ENCODE peak calls at places on chromosome 4, in seven cellular contexts. H is HT-29; N is SK-MEL-5; G is activated T-helper 1 cell treated with Interleukin-2 at 50 U/mL for 16 hours; Q is stimulated activated CD4-positive, alpha-beta T cell treated with anti-CD3 and anti-CD28 coated beads, Interleukin-15, amount 100 ng/mL, for 24 hours; E is LoVo; S is hippocampal formation. B is an unnamed sample.

GRCh38 chr4:41177016-41177415 is 37.3 kb downstream of the APBB2 start:
- DNase-seq in H (no peak), S (no peak), Q (no peak), G (no peak), N (no peak), E (peak), B (no peak)

GRCh38 chr4:1793940-1794808 is 1.1 kb downstream of the FGFR3 start:
- DNase-seq in G (no peak), E (no peak), H (peak), N (no peak), S (no peak), Q (no peak), B (no peak)

GRCh38 chr4:128287159-128287870 is at the start of gene PGRMC2:
- DNase-seq in G (no peak), S (no peak), Q (no peak), N (peak), E (peak), H (peak), B (no peak)

GRCh38 chr4:180380733-180381132 is 1862.5 kb upstream of the TENM3 start:
- DNase-seq in N (no peak), H (no peak), Q (peak), E (peak), G (no peak), S (no peak), B (no peak)

GRCh38 chr4:4339504-4340085 is 47.3 kb upstream of the NSG1 start:
- DNase-seq in H (no peak), Q (no peak), S (no peak), E (no peak), N (no peak), G (no peak), B (no peak)

GRCh38 chr4:2598661-2599654 is 62.5 kb downstream of the FAM193A start:
- DNase-seq in H (no peak), S (no peak), N (no peak), E (no peak), G (no peak), Q (no peak), B (no peak)

GRCh38 chr4:186368291-186368690 is 102.3 kb downstream of the F11 start:
- DNase-seq in Q (no peak), G (no peak), S (no peak), N (no peak), E (no peak), H (no peak), B (no peak)

GRCh38 chr4:108157655-108158054 is 11.1 kb downstream of the LEF1 start:
- DNase-seq in G (no peak), H (no peak), E (no peak), N (no peak), Q (no peak), S (no peak), B (no peak)

GRCh38 chr4:18850763-18851331 is 829.3 kb upstream of the LCORL start:
- DNase-seq in H (no peak), G (no peak), E (no peak), S (no peak), Q (no peak), N (no peak), B (no peak)

GRCh38 chr4:144582975-144583374 is 63.0 kb upstream of the HHIP start:
- DNase-seq in G (no peak), E (peak), S (no peak), Q (no peak), N (no peak), H (no peak), B (no peak)

GRCh38 chr4:165580379-165580905 is 201.6 kb downstream of the CPE start:
- DNase-seq in G (no peak), N (no peak), S (no peak), H (no peak), Q (no peak), E (peak), B (no peak)

GRCh38 chr4:105088110-105088879 is 58.4 kb upstream of the TET2 start:
- DNase-seq in E (peak), H (no peak), N (peak), G (no peak), S (no peak), Q (no peak), B (no peak)

GRCh38 chr4:27027428-27027827 is 166.8 kb downstream of the STIM2 start:
- DNase-seq in S (no peak), Q (no peak), N (no peak), G (no peak), H (no peak), E (no peak), B (no peak)

GRCh38 chr4:80005863-80006262 is 67.2 kb downstream of the ANTXR2 start:
- DNase-seq in N (no peak), G (no peak), Q (no peak), S (no peak), E (no peak), H (no peak), B (peak)

GRCh38 chr4:57059890-57060716 is 50.1 kb downstream of the IGFBP7 start:
- DNase-seq in N (no peak), G (no peak), Q (no peak), S (no peak), H (no peak), E (no peak), B (no peak)

GRCh38 chr4:169009281-169010124 is 552 bp downstream of the CBR4 start:
- DNase-seq in N (peak), Q (peak), H (peak), G (peak), E (peak), S (peak), B (peak)

GRCh38 chr4:8772499-8773123 is 99.0 kb downstream of the HMX1 start:
- DNase-seq in N (no peak), G (no peak), H (no peak), Q (no peak), S (no peak), E (no peak), B (no peak)

B was measured in activated CD4-positive, alpha-beta memory T cell treated with anti-CD3 and anti-CD28 coated beads for 36 hours.